ENCODE peak calls at places on chromosomes 1 and 21, in eight cellular contexts. U, R, K, W, B, G, S and F are unnamed samples.

GRCh38 chr1:16321176-16321867 is 31.0 kb downstream of the FBXO42 start:
- DNase-seq in U (no peak), R (no peak), K (no peak), W (no peak), B (no peak), G (peak), S (no peak), F (no peak)

GRCh38 chr1:7558481-7558880 is 212.6 kb upstream of the VAMP3 start:
- DNase-seq in U (no peak), R (no peak), K (no peak), W (no peak), B (no peak), G (no peak), S (no peak), F (no peak)

GRCh38 chr1:119712342-119713038 is 756 bp downstream of the PHGDH start:
- DNase-seq in U (no peak), R (peak), K (peak), W (peak), B (peak), G (peak), S (peak), F (no peak)

GRCh38 chr21:41359289-41359688 is 2.5 kb upstream of the MX2 start:
- DNase-seq in U (no peak), R (peak), K (no peak), W (no peak), B (no peak), G (no peak), S (no peak), F (no peak)

GRCh38 chr1:234956821-234957329 is 171.8 kb downstream of the TOMM20 start:
- DNase-seq in U (no peak), R (peak), K (no peak), W (no peak), B (peak), G (no peak), S (no peak), F (no peak)

GRCh38 chr1:58859769-58860455 is 76.1 kb upstream of the JUN start:
- DNase-seq in U (no peak), R (no peak), K (no peak), W (no peak), B (no peak), G (no peak), S (no peak), F (no peak)

GRCh38 chr1:235018720-235019444 is 109.8 kb downstream of the TOMM20 start:
- DNase-seq in U (no peak), R (no peak), K (no peak), W (no peak), B (peak), G (no peak), S (no peak), F (no peak)

GRCh38 chr21:14382486-14382834 is 486 bp downstream of the HSPA13 start:
- DNase-seq in U (no peak), R (peak), K (no peak), W (no peak), B (peak), G (peak), S (peak), F (no peak)

GRCh38 chr1:171852273-171852672 is 11.0 kb downstream of the DNM3 start:
- DNase-seq in U (no peak), R (no peak), K (no peak), W (no peak), B (no peak), G (no peak), S (peak), F (no peak)

GRCh38 chr1:12437629-12438028 is 180.4 kb downstream of the DHRS3 start:
- DNase-seq in U (no peak), R (no peak), K (no peak), W (no peak), B (no peak), G (no peak), S (peak), F (no peak)

GRCh38 chr1:99622702-99623347 is 23.1 kb upstream of the PALMD start:
- DNase-seq in U (no peak), R (no peak), K (no peak), W (no peak), B (no peak), G (no peak), S (no peak), F (no peak)

GRCh38 chr21:44926364-44927101 is 5.8 kb upstream of the ITGB2 start:
- DNase-seq in U (peak), R (no peak), K (no peak), W (no peak), B (no peak), G (peak), S (peak), F (no peak)

GRCh38 chr21:44592446-44593365 is at the start of gene KRTAP10-6:
- DNase-seq in U (no peak), R (no peak), K (no peak), W (peak), B (no peak), G (no peak), S (no peak), F (no peak)

GRCh38 chr1:47233165-47233564 is 1.1 kb upstream of the TAL1 start:
- DNase-seq in U (no peak), R (no peak), K (no peak), W (no peak), B (no peak), G (no peak), S (no peak), F (no peak)

GRCh38 chr1:207259391-207259790 is 62.1 kb upstream of the CD55 start:
- DNase-seq in U (no peak), R (peak), K (no peak), W (no peak), B (no peak), G (peak), S (peak), F (no peak)

GRCh38 chr1:242225770-242226573 is 227.1 kb upstream of the MAP1LC3C start:
- DNase-seq in U (no peak), R (no peak), K (no peak), W (no peak), B (no peak), G (no peak), S (peak), F (peak)

GRCh38 chr21:44914176-44914874 is 6.4 kb downstream of the ITGB2 start:
- DNase-seq in U (peak), R (no peak), K (peak), W (no peak), B (peak), G (no peak), S (no peak), F (no peak)

GRCh38 chr1:54585181-54586066 is 37.4 kb downstream of the ACOT11 start:
- DNase-seq in U (no peak), R (no peak), K (peak), W (no peak), B (no peak), G (no peak), S (peak), F (no peak)

GRCh38 chr1:55070765-55071164 is 31.4 kb downstream of the PCSK9 start:
- DNase-seq in U (no peak), R (no peak), K (no peak), W (peak), B (no peak), G (no peak), S (no peak), F (no peak)

GRCh38 chr1:68229927-68230812 is 2.2 kb downstream of the WLS start:
- DNase-seq in U (no peak), R (peak), K (peak), W (no peak), B (no peak), G (peak), S (peak), F (no peak)

GRCh38 chr1:111884772-111885443 is 104.6 kb downstream of the KCND3 start:
- DNase-seq in U (no peak), R (no peak), K (peak), W (no peak), B (no peak), G (no peak), S (no peak), F (no peak)

GRCh38 chr1:109975718-109976117 is 8.8 kb upstream of the AHCYL1 start:
- DNase-seq in U (no peak), R (no peak), K (no peak), W (no peak), B (no peak), G (peak), S (peak), F (no peak)

GRCh38 chr1:71273326-71273725 is 192.5 kb upstream of the ZRANB2 start:
- DNase-seq in U (no peak), R (no peak), K (no peak), W (no peak), B (no peak), G (no peak), S (no peak), F (no peak)

GRCh38 chr1:53583903-53584210 is 124.7 kb downstream of the DMRTB1 start:
- DNase-seq in U (no peak), R (no peak), K (no peak), W (no peak), B (no peak), G (no peak), S (no peak), F (no peak)

DNA sequence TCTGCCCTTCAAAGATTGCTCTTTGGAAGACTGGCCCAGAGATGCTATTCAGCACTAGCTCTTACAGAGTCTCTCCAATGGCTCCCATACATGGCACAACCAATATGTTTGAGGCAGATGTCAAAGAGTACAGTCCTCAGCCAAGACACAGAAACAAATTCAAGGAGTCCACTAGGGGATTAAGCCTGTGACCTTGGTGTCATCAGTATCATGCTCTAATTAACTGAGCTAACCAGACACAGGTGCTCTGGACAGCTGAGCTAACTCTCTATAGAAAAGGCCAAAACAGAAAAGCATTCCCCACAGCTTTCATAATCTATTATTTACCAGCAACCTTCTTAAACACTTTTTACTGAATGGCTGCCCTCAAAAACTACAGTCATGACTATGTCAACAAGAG is 666.0 kb upstream of the PLXNA2 start:
- DNase-seq in U (no peak), R (no peak), K (no peak), W (no peak), B (no peak), G (no peak), S (no peak), F (no peak)
- H3K27ac ChIP-seq in U (no peak), R (peak), K (no peak), W (no peak), B (no peak), G (no peak), S (no peak), F (no peak)

GRCh38 chr1:13543927-13544556 is 30.2 kb upstream of the LRRC38 start:
- DNase-seq in U (no peak), R (peak), K (peak), W (no peak), B (no peak), G (peak), S (peak), F (no peak)
- H3K4me3 ChIP-seq in U (no peak), R (no peak), K (no peak), W (peak), B (no peak), G (no peak), S (no peak), F (no peak)

DNA sequence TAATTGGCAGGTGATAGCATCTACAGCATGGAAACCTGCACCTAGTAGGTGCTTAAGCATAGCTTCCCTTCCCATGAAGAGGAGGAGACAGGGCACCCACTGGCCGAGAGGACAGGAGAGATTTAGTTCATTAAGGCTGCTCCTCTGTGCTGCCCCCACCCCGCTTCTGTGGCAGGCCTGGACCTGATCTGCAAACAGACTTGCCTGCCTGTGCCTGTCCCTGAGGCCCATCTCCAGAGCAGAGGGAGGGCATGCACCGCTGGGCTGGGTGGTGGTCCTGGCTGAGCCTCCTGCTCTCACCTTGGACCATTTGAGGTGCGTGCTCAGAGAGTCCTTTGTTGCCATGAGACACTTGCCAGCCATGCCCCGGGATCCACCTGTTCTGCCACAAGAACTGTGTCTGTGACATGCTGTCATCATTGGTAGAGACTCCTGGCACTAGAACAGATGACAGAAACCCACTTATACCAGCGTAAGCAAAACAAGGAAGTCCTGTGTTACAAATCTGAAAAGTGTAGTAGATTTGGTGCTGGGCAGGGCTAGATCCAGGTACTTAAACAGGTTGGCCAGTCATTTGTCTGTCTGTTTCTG is 55.5 kb downstream of the PTPRF start:
- DNase-seq in U (no peak), R (no peak), K (no peak), W (no peak), B (no peak), G (no peak), S (no peak), F (no peak)
- H3K27ac ChIP-seq in U (no peak), R (no peak), K (no peak), W (no peak), B (no peak), G (no peak), S (no peak), F (no peak)

GRCh38 chr1:228736844-228737415 is 1.7 kb downstream of the RHOU start:
- DNase-seq in U (no peak), R (no peak), K (no peak), W (peak), B (no peak), G (no peak), S (no peak), F (no peak)
- H3K4me3 ChIP-seq in U (peak), R (no peak), K (peak), W (peak), B (peak), G (peak), S (no peak), F (peak)

DNA sequence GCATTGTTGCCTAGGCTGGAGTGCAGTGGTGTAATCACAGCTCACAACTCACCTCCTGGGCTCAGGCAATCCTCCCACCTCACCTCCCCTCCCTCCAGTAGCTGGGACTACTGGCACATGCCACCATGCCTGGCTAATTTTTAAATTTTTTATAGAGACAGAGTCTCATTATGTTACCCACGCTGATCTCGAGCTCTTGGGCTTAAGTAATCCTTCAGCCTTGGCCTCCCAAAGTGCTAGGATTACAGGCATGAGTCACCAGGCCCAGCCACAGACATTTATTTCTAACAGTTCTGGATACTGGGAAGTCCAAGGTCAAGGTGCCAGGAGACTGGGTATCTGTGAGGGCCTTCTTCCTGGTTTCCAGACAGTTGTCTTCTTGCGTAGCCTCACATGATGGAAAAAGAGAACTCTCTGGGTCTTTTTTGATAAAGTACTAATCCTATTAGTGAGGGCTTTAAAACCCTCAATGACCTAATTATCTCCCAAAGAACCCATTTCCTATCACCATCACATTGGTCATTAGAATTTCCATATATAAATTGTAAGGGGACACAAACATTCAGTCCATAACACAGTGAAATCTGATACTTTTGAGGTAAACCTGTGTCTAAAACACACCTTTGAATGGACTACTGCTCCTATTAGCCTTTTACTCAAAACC is 67.9 kb downstream of the PHACTR4 start:
- DNase-seq in U (no peak), R (peak), K (no peak), W (no peak), B (no peak), G (peak), S (peak), F (peak)
- H3K27ac ChIP-seq in U (no peak), R (no peak), K (peak), W (peak), B (peak), G (peak), S (peak), F (peak)